ENCODE peak calls at places on chromosomes 2 and 18, in seven cellular contexts. H is suprapubic skin, M is foreskin fibroblast, K is kidney, O is cardiac muscle cell, R is body of pancreas, Z is heart left ventricle. F is an unnamed sample.

GRCh38 chr2:18117592-18117991 is 239.1 kb downstream of the KCNS3 start:
- DNase-seq in H (no peak), M (peak; percentile 39), K (no peak), O (peak; percentile 53), R (no peak), Z (no peak), F (peak; percentile 78)

GRCh38 chr2:25076749-25077148 is 34.9 kb downstream of the EFR3B start:
- DNase-seq in H (no peak), M (no peak), K (no peak), O (no peak), R (no peak), Z (no peak), F (no peak)

GRCh38 chr2:144703852-144704324 is 184.0 kb upstream of the ZEB2 start:
- DNase-seq in H (peak; percentile 75), M (peak; percentile 57), K (no peak), O (peak; percentile 81), R (no peak), Z (no peak), F (peak; percentile 84)

GRCh38 chr18:57961411-57961810 is 82.6 kb upstream of the NEDD4L start:
- DNase-seq in H (no peak), M (no peak), K (no peak), O (no peak), R (no peak), Z (no peak), F (no peak)

GRCh38 chr2:60550151-60550983 is 3.1 kb downstream of the BCL11A start:
- DNase-seq in H (no peak), M (peak; percentile 69), K (peak; percentile 82), O (peak; percentile 90), R (peak; percentile 83), Z (peak; percentile 79), F (peak; percentile 71)

GRCh38 chr2:185674232-185674631 is 64.4 kb upstream of the FSIP2 start:
- DNase-seq in H (no peak), M (no peak), K (no peak), O (no peak), R (no peak), Z (no peak), F (no peak)

GRCh38 chr18:6269933-6270332 is 144.8 kb downstream of the L3MBTL4 start:
- DNase-seq in H (no peak), M (no peak), K (no peak), O (no peak), R (no peak), Z (no peak), F (no peak)

GRCh38 chr2:221189431-221189830 is 382.7 kb downstream of the EPHA4 start:
- DNase-seq in H (no peak), M (no peak), K (no peak), O (no peak), R (no peak), Z (no peak), F (no peak)

GRCh38 chr2:220893411-220893810 is 678.7 kb downstream of the EPHA4 start:
- DNase-seq in H (no peak), M (no peak), K (no peak), O (no peak), R (no peak), Z (no peak), F (no peak)

GRCh38 chr2:49306925-49307324 is 152.6 kb upstream of the FSHR start:
- DNase-seq in H (no peak), M (peak; percentile 28), K (no peak), O (peak; percentile 53), R (no peak), Z (no peak), F (peak; percentile 5)

GRCh38 chr2:211397764-211398163 is 841.4 kb downstream of the CPS1 start:
- DNase-seq in H (no peak), M (no peak), K (no peak), O (no peak), R (no peak), Z (no peak), F (no peak)

GRCh38 chr2:110718382-110718781 is 14.0 kb upstream of the ACOXL start:
- DNase-seq in H (no peak), M (no peak), K (no peak), O (no peak), R (no peak), Z (no peak), F (no peak)

GRCh38 chr2:182642328-182642727 is 73.7 kb upstream of the DNAJC10 start:
- DNase-seq in H (peak; percentile 60), M (peak; percentile 56), K (peak; percentile 74), O (peak; percentile 61), R (peak; percentile 15), Z (peak; percentile 26), F (peak; percentile 71)

GRCh38 chr2:136025057-136025973 is 39.9 kb upstream of the DARS1 start:
- DNase-seq in H (no peak), M (peak; percentile 40), K (peak; percentile 81), O (peak; percentile 80), R (peak; percentile 67), Z (peak; percentile 82), F (peak; percentile 39)

GRCh38 chr2:182818541-182819308 is 47.7 kb downstream of the FRZB start:
- DNase-seq in H (no peak), M (no peak), K (no peak), O (no peak), R (no peak), Z (no peak), F (no peak)

GRCh38 chr2:39875182-39875913 is 96.3 kb upstream of the THUMPD2 start:
- DNase-seq in H (no peak), M (peak; percentile 74), K (peak; percentile 58), O (peak; percentile 94), R (no peak), Z (peak; percentile 27), F (peak; percentile 91)

GRCh38 chr2:186460465-186460864 is 25.6 kb upstream of the ZC3H15 start:
- DNase-seq in H (no peak), M (no peak), K (no peak), O (peak; percentile 35), R (no peak), Z (no peak), F (peak; percentile 4)

GRCh38 chr2:20617892-20618467 is 32.9 kb downstream of the HS1BP3 start:
- DNase-seq in H (peak; percentile 98), M (peak; percentile 100), K (peak; percentile 99), O (peak; percentile 100), R (peak; percentile 98), Z (peak; percentile 98), F (peak; percentile 100)

GRCh38 chr18:79524181-79525078 is 128.7 kb downstream of the NFATC1 start:
- DNase-seq in H (no peak), M (no peak), K (peak; percentile 74), O (no peak), R (no peak), Z (no peak), F (no peak)

GRCh38 chr2:84880645-84881521 is at the start of gene TRABD2A:
- DNase-seq in H (no peak), M (no peak), K (peak; percentile 80), O (no peak), R (no peak), Z (no peak), F (no peak)

GRCh38 chr2:176471949-176472348 is 202.7 kb downstream of the MTX2 start:
- DNase-seq in H (no peak), M (no peak), K (no peak), O (no peak), R (no peak), Z (no peak), F (no peak)

GRCh38 chr2:236828002-236828401 is 257.7 kb upstream of the COPS8 start:
- DNase-seq in H (no peak), M (no peak), K (no peak), O (no peak), R (no peak), Z (no peak), F (no peak)

GRCh38 chr2:10326151-10326616 is 23.5 kb downstream of the HPCAL1 start:
- DNase-seq in H (no peak), M (no peak), K (no peak), O (no peak), R (no peak), Z (no peak), F (no peak)

DNA sequence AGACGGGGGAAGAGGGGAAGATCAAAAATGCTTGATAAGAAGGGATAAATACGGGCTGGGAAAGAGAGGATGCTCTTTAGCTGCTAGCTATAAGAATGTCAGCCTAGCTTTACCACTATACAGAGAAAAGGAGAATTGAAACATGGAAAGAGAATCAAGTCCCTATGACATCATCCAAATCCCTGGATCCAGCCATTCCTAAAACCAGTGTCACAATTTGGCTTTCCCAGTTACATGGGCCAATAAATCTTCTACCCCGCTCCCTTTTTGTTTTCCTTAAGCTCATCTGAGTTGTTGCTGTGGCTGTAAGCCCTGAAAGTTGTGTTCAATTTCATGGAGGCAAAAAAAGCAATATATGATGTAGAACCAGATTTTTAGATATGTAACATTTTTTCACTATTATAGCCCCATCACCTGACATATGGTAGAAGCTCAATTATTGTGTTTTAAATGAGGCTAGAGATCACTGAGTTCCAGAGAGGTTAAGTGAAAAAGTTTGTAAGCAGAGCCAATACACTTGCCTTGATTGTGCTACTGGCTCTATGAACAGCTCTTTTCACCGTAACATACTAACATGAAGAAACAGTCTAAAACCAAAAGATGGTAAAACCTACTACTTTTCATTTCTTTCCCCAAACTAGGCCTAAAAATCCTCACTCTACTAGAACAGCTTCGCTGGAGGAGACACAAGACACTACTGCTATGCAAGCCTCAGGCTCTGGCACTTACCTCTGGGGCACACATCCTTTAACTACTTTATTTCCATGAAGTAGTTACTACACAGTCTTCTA is 4.3 kb downstream of the HNRNPLL start:
- DNase-seq in H (no peak), M (no peak), K (no peak), O (no peak), R (no peak), Z (no peak), F (no peak)
- TF ChIP-seq CTCF in H (no peak), M (no peak), K (no peak), O (no peak), R (no peak), Z (no peak), F (no peak)

DNA sequence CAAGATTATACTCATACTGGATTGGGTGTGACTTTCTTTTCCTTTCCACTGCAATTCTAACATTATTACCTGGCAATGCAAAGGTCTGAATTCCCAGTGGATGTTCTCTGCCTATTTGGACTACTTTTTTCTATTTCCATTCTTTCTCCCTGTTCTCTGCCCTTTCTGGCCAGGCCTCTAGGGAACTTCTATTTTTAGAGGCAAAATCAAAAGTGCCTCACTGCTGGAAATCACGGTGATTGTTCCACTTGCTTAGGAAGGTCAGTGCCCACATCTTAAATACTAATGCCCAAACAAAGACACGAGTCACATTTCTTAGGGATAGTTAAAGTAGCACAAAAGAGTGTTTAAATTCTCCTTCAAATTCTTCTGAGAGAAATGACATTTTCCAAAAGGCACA is 34.9 kb downstream of the ST6GAL2 start:
- DNase-seq in H (no peak), M (no peak), K (no peak), O (no peak), R (no peak), Z (no peak), F (no peak)
- H3K4me3 ChIP-seq in H (no peak overlapping the region), M (no peak overlapping the region), K (no peak overlapping the region), O (no peak overlapping the region), R (no peak overlapping the region), Z (no peak overlapping the region), F (no peak overlapping the region)

DNA sequence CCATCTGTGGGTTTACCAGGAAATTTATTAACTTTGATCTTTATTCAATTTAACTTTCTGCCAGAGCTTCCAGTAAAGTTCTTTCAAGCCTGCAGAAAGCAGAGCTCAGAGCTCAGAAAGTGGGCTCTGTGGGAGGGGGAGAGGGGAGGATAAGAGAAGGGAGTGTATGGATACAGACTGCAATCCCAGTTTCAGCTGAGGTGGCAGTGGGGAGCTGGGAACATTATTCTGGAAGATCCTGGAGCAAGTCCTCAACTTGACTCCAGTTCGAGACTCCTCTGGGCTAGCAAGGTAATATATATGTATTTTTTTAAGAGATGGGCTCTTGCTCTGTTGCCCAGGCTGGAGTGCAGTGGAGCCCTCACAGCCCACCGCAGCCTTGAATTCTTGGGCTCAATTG is 108.9 kb upstream of the NABP1 start:
- DNase-seq in H (no peak), M (no peak), K (no peak), O (no peak), R (no peak), Z (no peak), F (no peak)
- TF ChIP-seq CTCF in H (no peak), M (no peak), K (no peak), O (no peak), R (no peak), Z (no peak), F (no peak)

GRCh38 chr2:42827647-42828486 is 35.5 kb upstream of the HAAO start:
- DNase-seq in H (peak; percentile 92), M (peak; percentile 73), K (peak; percentile 96), O (peak; percentile 90), R (peak; percentile 91), Z (peak; percentile 89), F (peak; percentile 84)
- H3K4me3 ChIP-seq in H (peak overlapping the region; percentile 34), M (no peak overlapping the region), K (peak overlapping the region; percentile 21), O (no peak overlapping the region), R (no peak overlapping the region), Z (peak overlapping the region; percentile 47), F (peak overlapping the region; percentile 7)

F was measured in fibroblast of villous mesenchyme.